ENCODE peak calls at places on chromosomes 11 and 22, in ten cellular contexts. Q, C, D, H, M, F, V, P, U and R are unnamed samples. For H3K27me3, the result is how much of the 10 kb centered on the place peaks cover.

GRCh38 chr11:118621898-118622375 is 14.5 kb downstream of the PHLDB1 start:
- DNase-seq in P (no peak), M (no peak), V (no peak), F (peak), H (no peak), D (no peak), C (peak), Q (no peak), U (no peak), R (no peak)

GRCh38 chr22:26570864-26571525 is 18.9 kb downstream of the TPST2 start:
- DNase-seq in Q (no peak), M (no peak), U (no peak), C (no peak), D (no peak), H (no peak), V (no peak), F (no peak), P (no peak), R (no peak)

GRCh38 chr11:32385998-32386397 is 49.3 kb downstream of the WT1 start:
- DNase-seq in D (no peak), U (no peak), P (no peak), Q (no peak), M (peak), F (no peak), C (no peak), V (no peak), H (peak), R (no peak)

GRCh38 chr11:64661146-64661545 is 61.9 kb downstream of the NRXN2 start:
- DNase-seq in H (no peak), Q (no peak), U (no peak), C (no peak), D (no peak), P (no peak), M (peak), F (no peak), V (no peak), R (no peak)

GRCh38 chr11:45238724-45239123 is 47.4 kb downstream of the SYT13 start:
- DNase-seq in M (peak), D (no peak), F (no peak), H (peak), Q (no peak), U (peak), V (no peak), C (no peak), P (no peak), R (no peak)

GRCh38 chr22:27692243-27692642 is 109.3 kb downstream of the MN1 start:
- DNase-seq in M (peak), D (no peak), V (no peak), Q (no peak), P (no peak), F (no peak), C (no peak), H (no peak), U (no peak), R (no peak)

GRCh38 chr11:128323381-128323780 is 264.0 kb downstream of the ETS1 start:
- DNase-seq in H (no peak), M (peak), V (no peak), D (no peak), U (no peak), Q (no peak), P (no peak), C (no peak), F (no peak), R (no peak)

GRCh38 chr11:10758959-10759358 is 7.9 kb downstream of the CTR9 start:
- DNase-seq in P (no peak), F (no peak), V (no peak), M (no peak), D (no peak), Q (no peak), H (no peak), U (no peak), C (no peak), R (no peak)

GRCh38 chr11:19820100-19820499 is 107.5 kb downstream of the NAV2 start:
- DNase-seq in M (peak), P (no peak), F (no peak), D (no peak), Q (no peak), U (no peak), C (no peak), H (no peak), V (no peak), R (no peak)

GRCh38 chr22:26709617-26710390 is 52.4 kb downstream of the MIAT start:
- DNase-seq in H (no peak), M (peak), C (no peak), F (no peak), V (no peak), P (no peak), U (no peak), D (no peak), Q (no peak), R (no peak)

GRCh38 chr11:44766112-44766971 is 39.6 kb downstream of the TSPAN18 start:
- DNase-seq in V (no peak), H (peak), D (no peak), P (no peak), C (no peak), Q (no peak), F (peak), U (no peak), M (peak), R (peak)

GRCh38 chr11:57588038-57588710 is 9.3 kb upstream of the SERPING1 start:
- DNase-seq in M (no peak), F (no peak), V (no peak), H (no peak), Q (no peak), U (no peak), P (no peak), D (no peak), C (no peak), R (no peak)

GRCh38 chr11:15714641-15715399 is 600.1 kb downstream of the INSC start:
- DNase-seq in Q (no peak), U (no peak), H (no peak), P (no peak), V (no peak), D (no peak), M (peak), C (no peak), F (no peak), R (no peak)

GRCh38 chr11:122879785-122880184 is 2.8 kb upstream of the JHY start:
- DNase-seq in V (no peak), F (no peak), M (no peak), H (no peak), U (no peak), C (no peak), Q (no peak), P (no peak), D (no peak), R (no peak)

GRCh38 chr11:122888162-122888561 is 5.6 kb downstream of the JHY start:
- DNase-seq in Q (no peak), U (no peak), V (no peak), H (no peak), P (no peak), C (no peak), M (no peak), F (no peak), D (no peak), R (no peak)

GRCh38 chr11:122883682-122883981 is 1.1 kb downstream of the JHY start:
- DNase-seq in U (no peak), F (no peak), D (no peak), V (no peak), Q (no peak), C (no peak), H (no peak), P (no peak), M (no peak), R (no peak)

GRCh38 chr11:122882189-122882808 is at the start of gene JHY:
- DNase-seq in V (no peak), C (no peak), F (no peak), H (no peak), P (no peak), M (no peak), D (peak), U (no peak), Q (no peak), R (no peak)

GRCh38 chr11:122882809-122883681 is 486 bp downstream of the JHY start:
- DNase-seq in D (peak), F (peak), P (peak), C (peak), H (peak), U (peak), Q (peak), M (peak), V (no peak), R (peak)
- TF ChIP-seq POLR2A in D (no peak), F (no peak), P (no peak), C (no peak), H (peak), U (no peak), Q (no peak), M (no peak), V (no peak), R (no peak)

DNA sequence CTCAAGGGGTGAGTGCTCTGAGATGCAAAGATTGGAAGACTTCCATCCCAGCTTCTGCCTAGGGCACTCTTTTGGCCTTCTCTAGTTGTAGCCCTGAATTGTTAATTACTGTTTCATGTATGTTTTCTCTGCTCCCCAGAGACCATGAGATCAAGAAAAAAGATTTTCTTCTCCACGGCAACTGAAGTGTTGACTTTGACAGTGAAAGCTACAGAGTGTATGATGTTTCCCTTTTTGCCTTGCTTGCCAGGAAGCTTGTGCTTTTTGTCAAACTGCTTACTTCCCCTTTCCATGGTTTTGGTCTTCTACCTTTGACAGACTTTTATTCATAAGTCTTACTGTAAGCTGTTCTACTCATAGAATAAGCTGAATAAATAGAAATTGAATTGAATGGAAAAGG is 23.3 kb upstream of the EIF3D start:
- DNase-seq in C (no peak), P (no peak), Q (no peak), H (no peak), U (no peak), M (no peak), V (no peak), F (no peak), D (no peak), R (no peak)
- H3K27me3 ChIP-seq in C (under half), P (under half), Q (under half), H (under half), U (under half), M (under half), V (under half), F (under half), D (under half), R (under half)

DNA sequence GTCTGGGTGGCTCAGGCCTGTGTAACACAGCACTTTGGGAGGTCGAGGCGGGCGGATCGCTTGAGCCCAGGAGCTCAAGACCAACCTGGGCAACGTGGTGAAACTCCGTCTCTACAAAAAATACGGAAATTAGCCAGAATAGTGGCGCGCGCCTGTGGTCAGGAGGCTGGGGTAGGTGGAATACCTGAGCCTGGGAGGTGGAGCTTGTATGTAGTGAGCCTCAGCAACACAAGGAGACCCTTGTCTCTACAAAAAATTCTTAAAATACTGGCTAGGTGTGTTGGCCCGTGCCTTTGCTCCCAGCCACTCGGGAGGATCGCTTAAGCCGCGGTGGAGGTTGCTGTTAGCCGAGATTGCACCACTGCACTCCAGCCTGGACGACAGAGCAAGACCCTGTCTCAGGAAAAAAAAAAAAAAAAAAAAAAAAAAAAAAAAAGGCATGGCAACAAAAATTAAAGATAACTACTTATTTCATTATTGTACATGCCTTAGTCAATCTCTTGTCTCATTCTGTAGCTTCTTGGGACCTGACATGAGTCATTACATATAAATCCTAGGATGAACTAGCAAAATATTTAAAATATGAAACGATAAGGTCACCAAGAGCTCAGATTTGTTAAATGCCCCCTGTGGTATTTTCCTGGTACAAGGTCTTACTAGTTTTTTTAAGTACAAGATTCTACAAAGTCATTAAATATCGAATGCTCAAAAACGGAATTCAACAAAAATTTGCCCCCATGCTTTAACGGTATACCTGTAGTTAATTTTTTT is 1.1 kb downstream of the TAF1D start:
- DNase-seq in U (no peak), P (no peak), M (peak), F (no peak), H (peak), Q (no peak), V (no peak), D (no peak), C (no peak), R (no peak)
- TF ChIP-seq POLR2A in U (no peak), P (no peak), M (peak), F (no peak), H (peak), Q (no peak), V (no peak), D (no peak), C (no peak), R (no peak)

GRCh38 chr22:49763138-49763537 is 64.5 kb downstream of the BRD1 start:
- DNase-seq in F (peak), P (peak), U (no peak), M (no peak), H (no peak), C (no peak), Q (peak), V (no peak), D (no peak), R (no peak)

GRCh38 chr22:49763696-49764095 is 64.0 kb downstream of the BRD1 start:
- DNase-seq in Q (peak), D (no peak), V (no peak), H (no peak), U (peak), M (no peak), F (peak), C (peak), P (peak), R (peak)

GRCh38 chr22:49761836-49762235 is 65.8 kb downstream of the BRD1 start:
- DNase-seq in P (no peak), U (no peak), F (no peak), C (no peak), Q (peak), D (no peak), H (no peak), M (no peak), V (no peak), R (no peak)

GRCh38 chr22:49760280-49760629 is 67.4 kb downstream of the BRD1 start:
- DNase-seq in Q (peak), F (no peak), P (no peak), C (no peak), H (no peak), U (no peak), D (no peak), M (no peak), V (no peak), R (no peak)

GRCh38 chr22:49760630-49761571 is 66.8 kb downstream of the BRD1 start:
- DNase-seq in H (no peak), U (no peak), V (no peak), Q (peak), F (peak), C (peak), M (no peak), D (no peak), P (no peak), R (no peak)
- H3K27me3 ChIP-seq in H (under half), U (under half), V (under half), Q (under half), F (under half), C (under half), M (under half), D (under half), P (under half), R (under half)

DNA sequence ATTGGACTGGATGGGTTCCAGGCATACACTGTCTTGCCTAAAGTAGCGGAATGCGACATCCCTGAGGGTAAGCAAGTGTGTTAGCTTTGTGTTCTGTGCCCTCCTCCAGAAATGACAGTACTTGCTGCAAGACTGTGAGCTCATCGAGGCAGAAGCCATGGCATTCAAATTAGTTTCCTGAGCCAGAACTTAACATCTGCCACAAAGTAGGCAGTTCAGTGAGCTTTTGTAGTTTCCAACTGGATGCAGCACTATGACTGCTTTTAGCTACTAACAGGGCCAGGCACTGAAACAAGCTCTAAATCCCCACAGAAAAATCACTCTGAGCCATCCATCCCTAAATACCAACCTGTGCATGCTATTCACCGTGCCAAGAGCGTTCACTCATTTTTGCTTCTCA is 1.2 kb upstream of the FAR1 start:
- DNase-seq in P (no peak), H (no peak), Q (no peak), F (no peak), V (no peak), M (peak), D (no peak), C (no peak), U (no peak), R (no peak)
- TF ChIP-seq POLR2A in P (no peak), H (no peak), Q (no peak), F (no peak), V (no peak), M (no peak), D (no peak), C (no peak), U (no peak), R (no peak)